ENCODE peak calls at places on chromosomes 4 and X, in nine cellular contexts. P is HS-5, H is NCI-H2029 treated with DMSO at 0.1 percent for 48 hours, T is ELR, D is NCI-H2081, A is A172, I is cardiac muscle cell, R is T-helper 9 cell, U is WTC11. Y is an unnamed sample.

GRCh38 chrX:122441451-122441850 is 742.6 kb upstream of the GRIA3 start:
- DNase-seq in P (no peak), H (no peak), T (no peak), D (no peak), A (no peak), I (no peak), R (no peak), U (no peak), Y (no peak)

GRCh38 chr4:25810016-25810415 is 52.8 kb downstream of the SEL1L3 start:
- DNase-seq in P (no peak), H (no peak), T (no peak), D (no peak), A (no peak), I (no peak), R (no peak), U (no peak), Y (no peak)

GRCh38 chrX:17375361-17375630 is 296 bp downstream of the NHS start:
- DNase-seq in P (no peak), H (no peak), T (no peak), D (no peak), A (peak; percentile 4), I (no peak), R (no peak), U (no peak), Y (no peak)

GRCh38 chrX:17608898-17609297 is 128.4 kb upstream of the SCML1 start:
- DNase-seq in P (no peak), H (peak; percentile 54), T (no peak), D (peak; percentile 87), A (no peak), I (no peak), R (no peak), U (no peak), Y (no peak)

GRCh38 chr4:165580379-165580905 is 201.6 kb downstream of the CPE start:
- DNase-seq in P (peak; percentile 75), H (no peak), T (peak; percentile 78), D (no peak), A (peak; percentile 87), I (peak; percentile 42), R (no peak), U (no peak), Y (peak; percentile 98)

GRCh38 chrX:82734140-82734539 is 774.0 kb upstream of the POU3F4 start:
- DNase-seq in P (no peak), H (no peak), T (no peak), D (no peak), A (no peak), I (no peak), R (no peak), U (no peak), Y (no peak)

GRCh38 chrX:1614927-1615326 is at the start of gene ASMT:
- DNase-seq in P (no peak), H (no peak), T (no peak), D (no peak), A (no peak), I (no peak), R (no peak), U (peak; percentile 28), Y (no peak)

GRCh38 chr4:105265689-105266088 is 119.0 kb downstream of the TET2 start:
- DNase-seq in P (no peak), H (no peak), T (no peak), D (no peak), A (no peak), I (no peak), R (no peak), U (no peak), Y (no peak)

GRCh38 chrX:152601848-152602616 is 35.7 kb upstream of the GABRQ start:
- DNase-seq in P (peak; percentile 2), H (no peak), T (peak; percentile 29), D (no peak), A (peak; percentile 62), I (no peak), R (no peak), U (peak; percentile 19), Y (peak; percentile 12)

GRCh38 chr4:152515678-152516077 is 20.2 kb downstream of the FBXW7 start:
- DNase-seq in P (peak; percentile 41), H (no peak), T (peak; percentile 88), D (no peak), A (peak; percentile 41), I (no peak), R (no peak), U (no peak), Y (peak; percentile 41)

GRCh38 chr4:6695660-6696581 is 2.2 kb downstream of the S100P start:
- DNase-seq in P (no peak), H (no peak), T (peak; percentile 13), D (no peak), A (no peak), I (no peak), R (peak; percentile 54), U (no peak), Y (no peak)

GRCh38 chrX:25726539-25726938 is 411.6 kb upstream of the MAGEB18 start:
- DNase-seq in P (no peak), H (no peak), T (no peak), D (peak; percentile 10), A (peak; percentile 80), I (no peak), R (no peak), U (no peak), Y (peak; percentile 3)

GRCh38 chrX:10011261-10011931 is 44.2 kb downstream of the CLDN34 start:
- DNase-seq in P (no peak), H (no peak), T (no peak), D (no peak), A (no peak), I (no peak), R (no peak), U (no peak), Y (no peak)

GRCh38 chrX:42524374-42524773 is 253.6 kb downstream of the PPP1R2C start:
- DNase-seq in P (peak; percentile 22), H (no peak), T (peak; percentile 0), D (no peak), A (peak; percentile 74), I (no peak), R (no peak), U (no peak), Y (peak; percentile 33)

GRCh38 chr4:169682360-169683047 is 62.1 kb downstream of the CLCN3 start:
- DNase-seq in P (no peak), H (no peak), T (no peak), D (no peak), A (no peak), I (no peak), R (no peak), U (no peak), Y (no peak)

GRCh38 chr4:139581096-139581495 is 25.1 kb upstream of the SETD7 start:
- DNase-seq in P (no peak), H (no peak), T (no peak), D (no peak), A (no peak), I (no peak), R (no peak), U (no peak), Y (no peak)

GRCh38 chr4:22988526-22988925 is 295.8 kb downstream of the GBA3 start:
- DNase-seq in P (no peak), H (no peak), T (no peak), D (no peak), A (no peak), I (no peak), R (no peak), U (no peak), Y (no peak)

GRCh38 chrX:44344687-44345086 is 1.2 kb upstream of the EFHC2 start:
- DNase-seq in P (no peak), H (no peak), T (no peak), D (no peak), A (no peak), I (no peak), R (peak; percentile 4), U (no peak), Y (no peak)

GRCh38 chrX:331145-331771 is 12.7 kb upstream of the GTPBP6 start:
- DNase-seq in P (no peak), H (no peak), T (peak; percentile 68), D (no peak), A (no peak), I (peak; percentile 39), R (no peak), U (peak; percentile 29), Y (no peak)

GRCh38 chr4:212438-213174 is 88.3 kb downstream of the ZNF718 start:
- DNase-seq in P (no peak), H (peak; percentile 43), T (peak; percentile 86), D (no peak), A (no peak), I (peak; percentile 87), R (no peak), U (peak; percentile 89), Y (peak; percentile 75)

GRCh38 chr4:53089940-53090729 is 228.0 kb downstream of the RASL11B start:
- DNase-seq in P (no peak), H (no peak), T (no peak), D (no peak), A (no peak), I (no peak), R (no peak), U (no peak), Y (no peak)

GRCh38 chr4:86531440-86531839 is 62.7 kb upstream of the PTPN13 start:
- DNase-seq in P (no peak), H (no peak), T (no peak), D (no peak), A (no peak), I (no peak), R (no peak), U (no peak), Y (no peak)

GRCh38 chrX:21838937-21839333 is 482 bp upstream of the MBTPS2 start:
- DNase-seq in P (no peak), H (peak; percentile 15), T (peak; percentile 52), D (peak; percentile 29), A (peak; percentile 19), I (no peak), R (no peak), U (no peak), Y (no peak)

GRCh38 chr4:53804719-53805118 is 213.4 kb upstream of the LNX1 start:
- DNase-seq in P (no peak), H (no peak), T (peak; percentile 22), D (peak; percentile 63), A (peak; percentile 30), I (no peak), R (no peak), U (peak; percentile 72), Y (no peak)

GRCh38 chr4:105572296-105572695 is 19.9 kb downstream of the ARHGEF38 start:
- DNase-seq in P (no peak), H (peak; percentile 39), T (no peak), D (no peak), A (no peak), I (no peak), R (no peak), U (no peak), Y (no peak)

GRCh38 chrX:1388651-1389050 is 3.3 kb downstream of the SLC25A6 start:
- DNase-seq in P (no peak), H (no peak), T (no peak), D (no peak), A (no peak), I (no peak), R (no peak), U (peak; percentile 4), Y (no peak)

GRCh38 chr4:15963568-15963967 is 593 bp upstream of the FGFBP2 start:
- DNase-seq in P (no peak), H (no peak), T (no peak), D (no peak), A (no peak), I (no peak), R (no peak), U (no peak), Y (no peak)

GRCh38 chr4:4989083-4989622 is 30.1 kb downstream of the CYTL1 start:
- DNase-seq in P (no peak), H (no peak), T (no peak), D (no peak), A (no peak), I (no peak), R (no peak), U (no peak), Y (no peak)

GRCh38 chr4:138182838-138183426 is 59.2 kb downstream of the SLC7A11 start:
- DNase-seq in P (peak; percentile 24), H (no peak), T (peak; percentile 59), D (peak; percentile 59), A (peak; percentile 20), I (peak; percentile 70), R (no peak), U (no peak), Y (no peak)

GRCh38 chrX:102712216-102712966 is at the start of gene GPRASP2:
- DNase-seq in P (no peak), H (no peak), T (peak; percentile 49), D (peak; percentile 25), A (no peak), I (peak; percentile 55), R (peak; percentile 34), U (peak; percentile 53), Y (no peak)

GRCh38 chr4:38672247-38673071 is 8.5 kb downstream of the KLF3 start:
- DNase-seq in P (no peak), H (no peak), T (no peak), D (no peak), A (no peak), I (no peak), R (no peak), U (no peak), Y (no peak)

Y was measured in retinal pigment epithelial cell.